ENCODE peak calls at places on chromosome 10, in nine cellular contexts. F is activated CD8-positive, alpha-beta memory T cell treated with anti-CD3 and anti-CD28 coated beads, Interleukin-2, amount 50 U/mL, for 4 hours; U is MCF 10A; Y is astrocyte; T is NCI-H446 treated with DMSO at 0.1 percent for 48 hours; Q is NCI-H1092 treated with DMSO at 0.1 percent for 48 hours; R is progenitor cell of endocrine pancreas; D is activated naive CD4-positive, alpha-beta T cell treated with Interleukin-2 at 50 U/mL for 16 hours; X is NCI-H69. E is an unnamed sample.

GRCh38 chr10:66833861-66834260 is 92.0 kb upstream of the LRRTM3 start:
- DNase-seq in F (no peak), U (no peak), Y (no peak), T (no peak), Q (no peak), R (no peak), D (no peak), X (no peak), E (no peak)

GRCh38 chr10:75228834-75229233 is 6.9 kb downstream of the COMTD1 start:
- DNase-seq in F (no peak), U (peak), Y (no peak), T (no peak), Q (no peak), R (no peak), D (no peak), X (no peak), E (no peak)

GRCh38 chr10:33032354-33033254 is 74.6 kb upstream of the ITGB1 start:
- DNase-seq in F (no peak), U (peak), Y (peak), T (no peak), Q (no peak), R (no peak), D (no peak), X (no peak), E (no peak)

GRCh38 chr10:53422223-53422888 is 649.8 kb upstream of the MBL2 start:
- DNase-seq in F (no peak), U (no peak), Y (no peak), T (no peak), Q (no peak), R (no peak), D (no peak), X (no peak), E (no peak)

GRCh38 chr10:122567056-122567660 is 6.6 kb downstream of the DMBT1 start:
- DNase-seq in F (no peak), U (peak), Y (no peak), T (no peak), Q (no peak), R (no peak), D (peak), X (peak), E (no peak)

GRCh38 chr10:53463539-53463938 is 691.0 kb upstream of the MBL2 start:
- DNase-seq in F (no peak), U (no peak), Y (no peak), T (no peak), Q (no peak), R (no peak), D (no peak), X (peak), E (no peak)

GRCh38 chr10:28370107-28370835 is 67.4 kb upstream of the MPP7 start:
- DNase-seq in F (no peak), U (no peak), Y (no peak), T (no peak), Q (no peak), R (no peak), D (no peak), X (no peak), E (no peak)

GRCh38 chr10:119306514-119306951 is 99.2 kb downstream of the GRK5 start:
- DNase-seq in F (peak), U (peak), Y (peak), T (no peak), Q (no peak), R (no peak), D (peak), X (peak), E (no peak)

GRCh38 chr10:5492322-5492855 is 7.0 kb downstream of the CALML5 start:
- DNase-seq in F (no peak), U (no peak), Y (no peak), T (no peak), Q (no peak), R (no peak), D (no peak), X (no peak), E (no peak)

GRCh38 chr10:107732045-107732444 is 567.5 kb upstream of the SORCS1 start:
- DNase-seq in F (no peak), U (no peak), Y (no peak), T (no peak), Q (no peak), R (no peak), D (no peak), X (no peak), E (no peak)

GRCh38 chr10:3415038-3415736 is 242.6 kb upstream of the PITRM1 start:
- DNase-seq in F (no peak), U (no peak), Y (no peak), T (no peak), Q (no peak), R (no peak), D (no peak), X (no peak), E (no peak)

GRCh38 chr10:132421377-132422168 is 24.6 kb downstream of the PWWP2B start:
- DNase-seq in F (no peak), U (peak), Y (peak), T (no peak), Q (no peak), R (no peak), D (no peak), X (peak), E (peak)

GRCh38 chr10:5030989-5031388 is 27.3 kb upstream of the AKR1C2 start:
- DNase-seq in F (no peak), U (no peak), Y (no peak), T (no peak), Q (no peak), R (no peak), D (no peak), X (no peak), E (no peak)

GRCh38 chr10:65550761-65551160 is 1375.1 kb upstream of the LRRTM3 start:
- DNase-seq in F (no peak), U (no peak), Y (no peak), T (no peak), Q (no peak), R (no peak), D (no peak), X (no peak), E (no peak)

GRCh38 chr10:79249156-79250121 is 97.8 kb upstream of the PPIF start:
- DNase-seq in F (no peak), U (no peak), Y (no peak), T (no peak), Q (no peak), R (no peak), D (no peak), X (no peak), E (no peak)

GRCh38 chr10:559767-560047 is 129.8 kb downstream of the DIP2C start:
- DNase-seq in F (no peak), U (no peak), Y (no peak), T (no peak), Q (no peak), R (no peak), D (no peak), X (no peak), E (no peak)

GRCh38 chr10:94429049-94429707 is 26.8 kb downstream of the TBC1D12 start:
- DNase-seq in F (no peak), U (no peak), Y (peak), T (no peak), Q (no peak), R (no peak), D (no peak), X (no peak), E (no peak)

GRCh38 chr10:72881291-72881690 is 12.2 kb upstream of the OIT3 start:
- DNase-seq in F (no peak), U (no peak), Y (no peak), T (no peak), Q (no peak), R (no peak), D (no peak), X (no peak), E (no peak)

GRCh38 chr10:101710793-101711192 is 15.8 kb upstream of the FBXW4 start:
- DNase-seq in F (no peak), U (no peak), Y (no peak), T (no peak), Q (no peak), R (no peak), D (no peak), X (no peak), E (no peak)

GRCh38 chr10:50624154-50624865 is 554 bp upstream of the SGMS1 start:
- DNase-seq in F (peak), U (peak), Y (peak), T (peak), Q (peak), R (peak), D (peak), X (peak), E (peak)

GRCh38 chr10:34124522-34125035 is 690.5 kb downstream of the PARD3 start:
- DNase-seq in F (no peak), U (peak), Y (peak), T (no peak), Q (no peak), R (no peak), D (no peak), X (peak), E (no peak)

GRCh38 chr10:18179901-18180300 is 39.7 kb downstream of the CACNB2 start:
- DNase-seq in F (no peak), U (peak), Y (peak), T (no peak), Q (no peak), R (no peak), D (no peak), X (no peak), E (no peak)

GRCh38 chr10:110872145-110872983 is 636 bp downstream of the PDCD4 start:
- DNase-seq in F (peak), U (peak), Y (peak), T (peak), Q (peak), R (peak), D (peak), X (peak), E (peak)

GRCh38 chr10:95133997-95134396 is 60.0 kb upstream of the ACSM6 start:
- DNase-seq in F (no peak), U (peak), Y (no peak), T (no peak), Q (no peak), R (no peak), D (no peak), X (peak), E (no peak)

GRCh38 chr10:660413-660979 is 29.0 kb downstream of the DIP2C start:
- DNase-seq in F (no peak), U (no peak), Y (no peak), T (no peak), Q (peak), R (no peak), D (no peak), X (no peak), E (no peak)

GRCh38 chr10:118725784-118726507 is 28.8 kb downstream of the CACUL1 start:
- DNase-seq in F (no peak), U (no peak), Y (peak), T (no peak), Q (no peak), R (no peak), D (no peak), X (peak), E (no peak)

GRCh38 chr10:64071218-64071617 is 550.0 kb downstream of the REEP3 start:
- DNase-seq in F (no peak), U (no peak), Y (peak), T (no peak), Q (no peak), R (no peak), D (no peak), X (no peak), E (no peak)

GRCh38 chr10:44853148-44853734 is 57.9 kb upstream of the TMEM72 start:
- DNase-seq in F (no peak), U (peak), Y (no peak), T (no peak), Q (no peak), R (no peak), D (no peak), X (peak), E (no peak)

GRCh38 chr10:128095023-128095752 is 31.0 kb downstream of the MKI67 start:
- DNase-seq in F (peak), U (no peak), Y (no peak), T (no peak), Q (no peak), R (no peak), D (peak), X (peak), E (no peak)

GRCh38 chr10:44982114-44982460 is 3.5 kb upstream of the DEPP1 start:
- DNase-seq in F (no peak), U (peak), Y (peak), T (no peak), Q (no peak), R (no peak), D (no peak), X (no peak), E (no peak)

GRCh38 chr10:122639801-122640200 is 59.8 kb downstream of the C10orf120 start:
- DNase-seq in F (no peak), U (peak), Y (no peak), T (no peak), Q (no peak), R (no peak), D (no peak), X (no peak), E (no peak)

GRCh38 chr10:60732240-60733188 is 45.8 kb upstream of the CDK1 start:
- DNase-seq in F (peak), U (peak), Y (no peak), T (no peak), Q (no peak), R (no peak), D (peak), X (peak), E (no peak)

GRCh38 chr10:72044417-72045041 is 43.8 kb downstream of the SPOCK2 start:
- DNase-seq in F (no peak), U (peak), Y (no peak), T (no peak), Q (peak), R (no peak), D (no peak), X (no peak), E (no peak)

GRCh38 chr10:10977978-10978377 is 39.7 kb upstream of the CELF2 start:
- DNase-seq in F (no peak), U (peak), Y (no peak), T (no peak), Q (no peak), R (no peak), D (no peak), X (no peak), E (no peak)